ENCODE peak calls at places on chromosomes 13 and 19, in six cellular contexts. One of them, this sample, is unnamed.

GRCh38 chr19:13417054-13417453 is 89.2 kb downstream of the CACNA1A start:
- DNase-seq in fibroblast of lung: no peak
- DNase-seq in SK-N-SH: no peak
- DNase-seq in neuronal stem cell: no peak
- DNase-seq in astrocyte: no peak
- DNase-seq in neural progenitor cell: no peak
- DNase-seq in this sample: no peak

GRCh38 chr19:5436101-5436947 is 18.9 kb upstream of the ZNRF4 start:
- DNase-seq in fibroblast of lung: peak; percentile 95
- DNase-seq in astrocyte: peak; percentile 91
- DNase-seq in neuronal stem cell: peak; percentile 89
- DNase-seq in neural progenitor cell: peak; percentile 95
- DNase-seq in SK-N-SH: peak; percentile 99
- DNase-seq in this sample: peak; percentile 97

GRCh38 chr13:77980592-77980991 is 62.0 kb upstream of the EDNRB start:
- DNase-seq in SK-N-SH: no peak
- DNase-seq in fibroblast of lung: peak; percentile 80
- DNase-seq in astrocyte: peak; percentile 75
- DNase-seq in neuronal stem cell: no peak
- DNase-seq in neural progenitor cell: peak; percentile 4
- DNase-seq in this sample: no peak

GRCh38 chr19:39270091-39270871 is 2.1 kb downstream of the IFNL2 start:
- DNase-seq in astrocyte: no peak
- DNase-seq in neuronal stem cell: no peak
- DNase-seq in fibroblast of lung: no peak
- DNase-seq in SK-N-SH: no peak
- DNase-seq in neural progenitor cell: no peak
- DNase-seq in this sample: no peak

GRCh38 chr13:84121456-84121855 is 239.2 kb upstream of the SLITRK1 start:
- DNase-seq in SK-N-SH: no peak
- DNase-seq in astrocyte: peak; percentile 4
- DNase-seq in fibroblast of lung: peak; percentile 12
- DNase-seq in neuronal stem cell: peak; percentile 26
- DNase-seq in neural progenitor cell: peak; percentile 40
- DNase-seq in this sample: no peak

GRCh38 chr19:13165091-13165997 is 15.1 kb downstream of the IER2 start:
- DNase-seq in fibroblast of lung: no peak
- DNase-seq in neuronal stem cell: no peak
- DNase-seq in neural progenitor cell: peak; percentile 40
- DNase-seq in SK-N-SH: no peak
- DNase-seq in astrocyte: no peak
- DNase-seq in this sample: peak; percentile 82

GRCh38 chr19:33125929-33126388 is 6.0 kb upstream of the WDR88 start:
- DNase-seq in SK-N-SH: peak; percentile 81
- DNase-seq in neural progenitor cell: peak; percentile 72
- DNase-seq in fibroblast of lung: peak; percentile 53
- DNase-seq in astrocyte: peak; percentile 40
- DNase-seq in neuronal stem cell: peak; percentile 54
- DNase-seq in this sample: peak; percentile 79

GRCh38 chr13:22735381-22735995 is 445.3 kb upstream of the SGCG start:
- DNase-seq in SK-N-SH: no peak
- DNase-seq in neuronal stem cell: no peak
- DNase-seq in astrocyte: no peak
- DNase-seq in neural progenitor cell: peak; percentile 30
- DNase-seq in fibroblast of lung: no peak
- DNase-seq in this sample: peak; percentile 67

GRCh38 chr13:88627071-88627470 is 955.9 kb downstream of the SLITRK5 start:
- DNase-seq in fibroblast of lung: no peak
- DNase-seq in neuronal stem cell: no peak
- DNase-seq in SK-N-SH: no peak
- DNase-seq in astrocyte: no peak
- DNase-seq in neural progenitor cell: no peak
- DNase-seq in this sample: no peak

GRCh38 chr19:52297601-52298358 is 811 bp downstream of the ZNF480 start:
- DNase-seq in neural progenitor cell: peak; percentile 5
- DNase-seq in fibroblast of lung: peak; percentile 6
- DNase-seq in astrocyte: no peak
- DNase-seq in SK-N-SH: peak; percentile 22
- DNase-seq in neuronal stem cell: peak; percentile 1
- DNase-seq in this sample: peak; percentile 50

GRCh38 chr19:46962030-46962570 is 57.5 kb upstream of the NPAS1 start:
- DNase-seq in SK-N-SH: no peak
- DNase-seq in fibroblast of lung: no peak
- DNase-seq in astrocyte: no peak
- DNase-seq in neuronal stem cell: no peak
- DNase-seq in neural progenitor cell: no peak
- DNase-seq in this sample: no peak

GRCh38 chr19:12868540-12869112 is 12.6 kb downstream of the DNASE2 start:
- DNase-seq in fibroblast of lung: peak; percentile 11
- DNase-seq in neural progenitor cell: no peak
- DNase-seq in SK-N-SH: peak; percentile 63
- DNase-seq in neuronal stem cell: no peak
- DNase-seq in astrocyte: no peak
- DNase-seq in this sample: peak; percentile 84

GRCh38 chr19:16541526-16542044 is 652 bp downstream of the CHERP start:
- DNase-seq in fibroblast of lung: no peak
- DNase-seq in SK-N-SH: peak; percentile 46
- DNase-seq in astrocyte: no peak
- DNase-seq in neuronal stem cell: no peak
- DNase-seq in neural progenitor cell: peak; percentile 51
- DNase-seq in this sample: peak; percentile 61

GRCh38 chr13:37656247-37656940 is 57.8 kb upstream of the POSTN start:
- DNase-seq in astrocyte: peak; percentile 99
- DNase-seq in fibroblast of lung: peak; percentile 99
- DNase-seq in SK-N-SH: no peak
- DNase-seq in neural progenitor cell: no peak
- DNase-seq in neuronal stem cell: no peak
- DNase-seq in this sample: no peak

GRCh38 chr13:100388923-100389322 is 199.7 kb downstream of the GGACT start:
- DNase-seq in fibroblast of lung: no peak
- DNase-seq in neural progenitor cell: no peak
- DNase-seq in neuronal stem cell: no peak
- DNase-seq in astrocyte: no peak
- DNase-seq in SK-N-SH: no peak
- DNase-seq in this sample: no peak

GRCh38 chr13:85543144-85543543 is 256.1 kb downstream of the SLITRK6 start:
- DNase-seq in fibroblast of lung: peak; percentile 11
- DNase-seq in astrocyte: no peak
- DNase-seq in SK-N-SH: no peak
- DNase-seq in neural progenitor cell: no peak
- DNase-seq in neuronal stem cell: no peak
- DNase-seq in this sample: no peak

GRCh38 chr13:50025446-50025845 is 10.2 kb downstream of the KCNRG start:
- DNase-seq in neural progenitor cell: no peak
- DNase-seq in fibroblast of lung: peak; percentile 15
- DNase-seq in SK-N-SH: no peak
- DNase-seq in neuronal stem cell: no peak
- DNase-seq in astrocyte: no peak
- DNase-seq in this sample: no peak

GRCh38 chr13:29676535-29676934 is 81.0 kb upstream of the SLC7A1 start:
- DNase-seq in neuronal stem cell: no peak
- DNase-seq in fibroblast of lung: peak; percentile 55
- DNase-seq in astrocyte: peak; percentile 39
- DNase-seq in SK-N-SH: no peak
- DNase-seq in neural progenitor cell: no peak
- DNase-seq in this sample: no peak

GRCh38 chr13:112477070-112477619 is 101.0 kb downstream of the SPACA7 start:
- DNase-seq in SK-N-SH: no peak
- DNase-seq in neural progenitor cell: no peak
- DNase-seq in fibroblast of lung: no peak
- DNase-seq in neuronal stem cell: no peak
- DNase-seq in astrocyte: no peak
- DNase-seq in this sample: no peak

GRCh38 chr19:36100476-36100875 is 10.5 kb upstream of the OVOL3 start:
- DNase-seq in SK-N-SH: no peak
- DNase-seq in astrocyte: no peak
- DNase-seq in neural progenitor cell: no peak
- DNase-seq in neuronal stem cell: no peak
- DNase-seq in fibroblast of lung: no peak
- DNase-seq in this sample: no peak

GRCh38 chr13:111567637-111568036 is 247.2 kb downstream of the TEX29 start:
- DNase-seq in neural progenitor cell: no peak
- DNase-seq in astrocyte: no peak
- DNase-seq in SK-N-SH: no peak
- DNase-seq in fibroblast of lung: no peak
- DNase-seq in neuronal stem cell: no peak
- DNase-seq in this sample: no peak

GRCh38 chr13:109145631-109146030 is 516.2 kb downstream of the MYO16 start:
- DNase-seq in neural progenitor cell: peak; percentile 70
- DNase-seq in neuronal stem cell: peak; percentile 24
- DNase-seq in SK-N-SH: peak; percentile 79
- DNase-seq in astrocyte: peak; percentile 45
- DNase-seq in fibroblast of lung: peak; percentile 64
- DNase-seq in this sample: no peak

GRCh38 chr19:3966051-3967017 is 4.6 kb downstream of the DAPK3 start:
- DNase-seq in neuronal stem cell: no peak
- DNase-seq in astrocyte: no peak
- DNase-seq in SK-N-SH: no peak
- DNase-seq in neural progenitor cell: peak; percentile 0
- DNase-seq in fibroblast of lung: no peak
- DNase-seq in this sample: no peak
- H3K9ac ChIP-seq in neuronal stem cell: peak overlapping the region; percentile 81
- H3K9ac ChIP-seq in astrocyte: peak overlapping the region; percentile 16
- H3K9ac ChIP-seq in SK-N-SH: no peak overlapping the region
- H3K9ac ChIP-seq in neural progenitor cell: no peak overlapping the region
- H3K9ac ChIP-seq in fibroblast of lung: no peak overlapping the region
- H3K9ac ChIP-seq in this sample: no peak overlapping the region

DNA sequence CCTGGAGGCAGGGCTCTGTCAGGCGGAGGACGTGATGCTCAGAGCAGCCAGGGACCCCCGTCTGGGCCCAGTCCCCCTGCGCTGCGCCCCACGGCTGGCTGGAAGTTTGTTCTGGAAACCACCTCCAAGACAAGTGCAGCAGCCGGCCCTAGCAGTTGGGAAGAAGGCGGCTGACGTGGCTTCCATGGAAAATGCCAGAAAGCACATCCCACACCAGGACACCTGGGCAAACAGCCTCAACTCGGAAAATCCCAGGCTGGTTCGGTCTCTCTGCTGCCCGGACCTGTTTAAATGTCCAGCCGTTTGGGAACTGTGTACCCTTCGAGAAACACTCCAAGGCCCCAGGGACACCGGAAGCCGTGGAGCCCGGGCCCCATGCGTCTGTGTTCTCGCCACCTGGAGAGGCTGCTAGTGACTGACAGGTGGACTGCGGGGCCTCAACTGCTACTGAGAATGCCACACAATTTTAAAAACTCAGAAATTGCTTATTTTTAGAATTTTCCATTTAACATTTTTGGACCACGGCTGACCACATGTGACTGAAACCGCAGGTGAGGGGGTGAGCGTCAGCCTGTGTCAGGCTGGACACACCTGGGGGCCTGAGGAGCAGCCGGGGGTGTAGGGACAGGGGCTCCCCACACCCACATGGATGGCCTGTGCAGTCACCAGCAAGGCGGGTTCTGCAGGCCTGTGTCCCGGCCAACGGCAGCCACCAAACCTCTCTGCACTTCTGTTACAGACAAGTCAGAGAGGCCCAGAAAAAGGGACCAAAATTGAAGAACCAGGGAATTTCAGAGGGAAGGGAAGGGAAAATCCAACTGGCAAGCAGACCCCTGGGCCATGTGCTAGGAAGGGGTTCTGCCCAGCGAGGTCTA is 31.7 kb downstream of the RASA3 start:
- DNase-seq in fibroblast of lung: peak; percentile 21
- DNase-seq in SK-N-SH: peak; percentile 39
- DNase-seq in neuronal stem cell: no peak
- DNase-seq in neural progenitor cell: no peak
- DNase-seq in astrocyte: no peak
- DNase-seq in this sample: peak; percentile 62
- H3K9ac ChIP-seq in fibroblast of lung: no peak overlapping the region
- H3K9ac ChIP-seq in SK-N-SH: no peak overlapping the region
- H3K9ac ChIP-seq in neuronal stem cell: no peak overlapping the region
- H3K9ac ChIP-seq in neural progenitor cell: no peak overlapping the region
- H3K9ac ChIP-seq in astrocyte: no peak overlapping the region
- H3K9ac ChIP-seq in this sample: no peak overlapping the region

DNA sequence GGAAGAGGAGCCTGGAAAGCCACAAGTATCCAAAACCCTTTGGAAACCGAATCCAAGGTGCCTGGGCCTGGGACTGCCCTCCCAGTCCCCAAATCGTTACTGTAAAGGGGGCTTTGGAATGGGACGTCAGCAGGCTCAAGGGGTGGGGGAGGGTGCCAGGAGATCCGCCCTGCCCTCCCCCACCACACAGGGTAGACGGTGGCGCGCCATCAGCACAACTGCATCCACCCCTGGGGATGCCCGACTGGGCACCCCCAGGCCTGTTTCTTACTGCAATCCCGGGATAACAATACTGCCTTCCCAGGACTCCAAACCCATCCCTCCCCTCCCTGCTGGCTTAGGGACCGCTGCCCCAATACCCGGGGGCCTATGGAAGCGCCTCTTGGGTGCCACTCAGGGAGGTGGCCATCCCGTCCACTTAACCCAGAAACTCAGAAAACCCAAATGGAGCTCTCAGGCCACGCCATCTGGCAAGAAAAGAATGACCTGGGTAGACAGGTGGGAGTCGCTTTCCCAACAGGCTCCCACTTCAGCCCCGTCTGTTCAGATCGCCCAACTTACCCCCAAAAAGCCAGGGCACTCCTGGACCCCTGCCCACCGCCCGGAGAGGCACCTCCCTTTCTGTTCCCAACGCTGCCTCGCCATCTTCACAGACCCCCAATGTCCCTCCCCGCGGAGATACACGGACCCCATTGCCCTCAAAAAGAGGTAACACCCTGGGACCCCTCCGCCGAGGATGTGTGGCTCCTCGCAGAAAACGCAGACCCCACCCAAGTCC is 2.4 kb downstream of the KLF16 start:
- DNase-seq in astrocyte: no peak
- DNase-seq in neuronal stem cell: no peak
- DNase-seq in neural progenitor cell: no peak
- DNase-seq in fibroblast of lung: no peak
- DNase-seq in SK-N-SH: no peak
- DNase-seq in this sample: no peak
- H3K9ac ChIP-seq in astrocyte: peak overlapping the region; percentile 85
- H3K9ac ChIP-seq in neuronal stem cell: no peak overlapping the region
- H3K9ac ChIP-seq in neural progenitor cell: no peak overlapping the region
- H3K9ac ChIP-seq in fibroblast of lung: peak overlapping the region; percentile 26
- H3K9ac ChIP-seq in SK-N-SH: peak overlapping the region; percentile 87
- H3K9ac ChIP-seq in this sample: peak overlapping the region; percentile 64

GRCh38 chr19:55303477-55303876 is 19.7 kb downstream of the BRSK1 start:
- DNase-seq in SK-N-SH: no peak
- DNase-seq in neural progenitor cell: no peak
- DNase-seq in neuronal stem cell: no peak
- DNase-seq in astrocyte: no peak
- DNase-seq in fibroblast of lung: no peak
- DNase-seq in this sample: peak; percentile 34

GRCh38 chr19:55299991-55300390 is 16.2 kb downstream of the BRSK1 start:
- DNase-seq in neuronal stem cell: no peak
- DNase-seq in neural progenitor cell: no peak
- DNase-seq in SK-N-SH: no peak
- DNase-seq in astrocyte: no peak
- DNase-seq in fibroblast of lung: no peak
- DNase-seq in this sample: no peak

GRCh38 chr19:55304279-55304978 is 20.6 kb downstream of the BRSK1 start:
- DNase-seq in SK-N-SH: peak; percentile 74
- DNase-seq in astrocyte: no peak
- DNase-seq in fibroblast of lung: peak; percentile 23
- DNase-seq in neural progenitor cell: peak; percentile 83
- DNase-seq in neuronal stem cell: no peak
- DNase-seq in this sample: peak; percentile 81

GRCh38 chr19:55300821-55301458 is 17.1 kb downstream of the BRSK1 start:
- DNase-seq in fibroblast of lung: no peak
- DNase-seq in SK-N-SH: no peak
- DNase-seq in neuronal stem cell: peak; percentile 63
- DNase-seq in astrocyte: no peak
- DNase-seq in neural progenitor cell: peak; percentile 72
- DNase-seq in this sample: peak; percentile 59

GRCh38 chr19:55301459-55302331 is 17.9 kb downstream of the BRSK1 start:
- DNase-seq in neuronal stem cell: peak; percentile 91
- DNase-seq in neural progenitor cell: peak; percentile 95
- DNase-seq in fibroblast of lung: peak; percentile 47
- DNase-seq in SK-N-SH: peak; percentile 99
- DNase-seq in astrocyte: peak; percentile 30
- DNase-seq in this sample: peak; percentile 96
- H3K9ac ChIP-seq in neuronal stem cell: peak overlapping the region; percentile 82
- H3K9ac ChIP-seq in neural progenitor cell: no peak overlapping the region
- H3K9ac ChIP-seq in fibroblast of lung: peak overlapping the region; percentile 44
- H3K9ac ChIP-seq in SK-N-SH: no peak overlapping the region
- H3K9ac ChIP-seq in astrocyte: peak overlapping the region; percentile 74
- H3K9ac ChIP-seq in this sample: no peak overlapping the region

This sample was measured in endodermal cell.